ENCODE peak calls at places on chromosomes 3 and 15, in seven cellular contexts. One of them, this sample, is unnamed.

GRCh38 chr15:67083135-67083766 is 17.8 kb downstream of the SMAD3 start:
- DNase-seq in activated CD4-positive, alpha-beta T cell treated with anti-CD3 and anti-CD28 coated beads, Interleukin-2, amount 50 U/mL, for 24 hours: no peak
- DNase-seq in stimulated activated CD4-positive, alpha-beta T cell treated with anti-CD3 and anti-CD28 coated beads, Interleukin-2, amount 100 ng/mL, for 48 hours: no peak
- DNase-seq in NCI-H187: no peak
- DNase-seq in brain microvascular endothelial cell: no peak
- DNase-seq in activated effector memory CD4-positive, alpha-beta T cell treated with Interleukin-2 at 50 U/mL for 16 hours: no peak
- DNase-seq in nucleus accumbens: no peak
- DNase-seq in this sample: no peak

GRCh38 chr15:73934281-73934680 is 8.0 kb downstream of the LOXL1 start:
- DNase-seq in activated CD4-positive, alpha-beta T cell treated with anti-CD3 and anti-CD28 coated beads, Interleukin-2, amount 50 U/mL, for 24 hours: no peak
- DNase-seq in stimulated activated CD4-positive, alpha-beta T cell treated with anti-CD3 and anti-CD28 coated beads, Interleukin-2, amount 100 ng/mL, for 48 hours: no peak
- DNase-seq in NCI-H187: no peak
- DNase-seq in brain microvascular endothelial cell: no peak
- DNase-seq in activated effector memory CD4-positive, alpha-beta T cell treated with Interleukin-2 at 50 U/mL for 16 hours: no peak
- DNase-seq in nucleus accumbens: no peak
- DNase-seq in this sample: no peak

GRCh38 chr3:64916937-64917336 is 229.1 kb upstream of the ADAMTS9 start:
- DNase-seq in activated CD4-positive, alpha-beta T cell treated with anti-CD3 and anti-CD28 coated beads, Interleukin-2, amount 50 U/mL, for 24 hours: no peak
- DNase-seq in stimulated activated CD4-positive, alpha-beta T cell treated with anti-CD3 and anti-CD28 coated beads, Interleukin-2, amount 100 ng/mL, for 48 hours: no peak
- DNase-seq in NCI-H187: no peak
- DNase-seq in brain microvascular endothelial cell: no peak
- DNase-seq in activated effector memory CD4-positive, alpha-beta T cell treated with Interleukin-2 at 50 U/mL for 16 hours: no peak
- DNase-seq in nucleus accumbens: no peak
- DNase-seq in this sample: no peak

GRCh38 chr3:36362973-36363372 is 17.3 kb upstream of the STAC start:
- DNase-seq in activated CD4-positive, alpha-beta T cell treated with anti-CD3 and anti-CD28 coated beads, Interleukin-2, amount 50 U/mL, for 24 hours: no peak
- DNase-seq in stimulated activated CD4-positive, alpha-beta T cell treated with anti-CD3 and anti-CD28 coated beads, Interleukin-2, amount 100 ng/mL, for 48 hours: no peak
- DNase-seq in NCI-H187: no peak
- DNase-seq in brain microvascular endothelial cell: peak
- DNase-seq in activated effector memory CD4-positive, alpha-beta T cell treated with Interleukin-2 at 50 U/mL for 16 hours: no peak
- DNase-seq in nucleus accumbens: no peak
- DNase-seq in this sample: no peak

GRCh38 chr15:53477981-53478766 is 281.3 kb downstream of the WDR72 start:
- DNase-seq in activated CD4-positive, alpha-beta T cell treated with anti-CD3 and anti-CD28 coated beads, Interleukin-2, amount 50 U/mL, for 24 hours: no peak
- DNase-seq in stimulated activated CD4-positive, alpha-beta T cell treated with anti-CD3 and anti-CD28 coated beads, Interleukin-2, amount 100 ng/mL, for 48 hours: no peak
- DNase-seq in NCI-H187: no peak
- DNase-seq in brain microvascular endothelial cell: no peak
- DNase-seq in activated effector memory CD4-positive, alpha-beta T cell treated with Interleukin-2 at 50 U/mL for 16 hours: no peak
- DNase-seq in nucleus accumbens: no peak
- DNase-seq in this sample: no peak

GRCh38 chr3:128524374-128525299 is 31.6 kb upstream of the GATA2 start:
- DNase-seq in activated CD4-positive, alpha-beta T cell treated with anti-CD3 and anti-CD28 coated beads, Interleukin-2, amount 50 U/mL, for 24 hours: no peak
- DNase-seq in stimulated activated CD4-positive, alpha-beta T cell treated with anti-CD3 and anti-CD28 coated beads, Interleukin-2, amount 100 ng/mL, for 48 hours: no peak
- DNase-seq in NCI-H187: no peak
- DNase-seq in brain microvascular endothelial cell: no peak
- DNase-seq in activated effector memory CD4-positive, alpha-beta T cell treated with Interleukin-2 at 50 U/mL for 16 hours: no peak
- DNase-seq in nucleus accumbens: no peak
- DNase-seq in this sample: no peak

GRCh38 chr15:45468294-45468693 is 54.3 kb downstream of the SLC30A4 start:
- DNase-seq in activated CD4-positive, alpha-beta T cell treated with anti-CD3 and anti-CD28 coated beads, Interleukin-2, amount 50 U/mL, for 24 hours: no peak
- DNase-seq in stimulated activated CD4-positive, alpha-beta T cell treated with anti-CD3 and anti-CD28 coated beads, Interleukin-2, amount 100 ng/mL, for 48 hours: no peak
- DNase-seq in NCI-H187: no peak
- DNase-seq in brain microvascular endothelial cell: no peak
- DNase-seq in activated effector memory CD4-positive, alpha-beta T cell treated with Interleukin-2 at 50 U/mL for 16 hours: no peak
- DNase-seq in nucleus accumbens: peak
- DNase-seq in this sample: no peak

GRCh38 chr3:102053375-102053989 is 204.2 kb downstream of the NFKBIZ start:
- DNase-seq in activated CD4-positive, alpha-beta T cell treated with anti-CD3 and anti-CD28 coated beads, Interleukin-2, amount 50 U/mL, for 24 hours: no peak
- DNase-seq in stimulated activated CD4-positive, alpha-beta T cell treated with anti-CD3 and anti-CD28 coated beads, Interleukin-2, amount 100 ng/mL, for 48 hours: no peak
- DNase-seq in NCI-H187: no peak
- DNase-seq in brain microvascular endothelial cell: peak
- DNase-seq in activated effector memory CD4-positive, alpha-beta T cell treated with Interleukin-2 at 50 U/mL for 16 hours: no peak
- DNase-seq in nucleus accumbens: no peak
- DNase-seq in this sample: no peak

GRCh38 chr15:35040339-35041255 is 44.5 kb downstream of the NANOGP8 start:
- DNase-seq in activated CD4-positive, alpha-beta T cell treated with anti-CD3 and anti-CD28 coated beads, Interleukin-2, amount 50 U/mL, for 24 hours: no peak
- DNase-seq in stimulated activated CD4-positive, alpha-beta T cell treated with anti-CD3 and anti-CD28 coated beads, Interleukin-2, amount 100 ng/mL, for 48 hours: no peak
- DNase-seq in NCI-H187: no peak
- DNase-seq in brain microvascular endothelial cell: no peak
- DNase-seq in activated effector memory CD4-positive, alpha-beta T cell treated with Interleukin-2 at 50 U/mL for 16 hours: no peak
- DNase-seq in nucleus accumbens: no peak
- DNase-seq in this sample: no peak